ENCODE peak calls at places on chromosomes 5 and 9, in nine cellular contexts. Y is A549, Z is endothelial cell, V is endodermal cell, L is SK-N-SH, P is stomach, G is lung, I is fibroblast of lung, B is mammary epithelial cell. K is an unnamed sample.

GRCh38 chr5:95823738-95824609 is 1.4 kb upstream of the GLRX start:
- DNase-seq in Y (peak), Z (peak), V (peak), L (no peak), P (peak), G (no peak), I (peak), B (no peak), K (peak)

GRCh38 chr9:133449760-133450159 is 10.0 kb upstream of the CACFD1 start:
- DNase-seq in Y (peak), Z (no peak), V (peak), L (no peak), P (peak), G (no peak), I (no peak), B (peak), K (no peak)

GRCh38 chr5:157177935-157178334 is 2.7 kb upstream of the ITK start:
- DNase-seq in Y (no peak), Z (no peak), V (no peak), L (no peak), P (no peak), G (no peak), I (no peak), B (no peak), K (no peak)

GRCh38 chr5:157216395-157217142 is 35.9 kb downstream of the ITK start:
- DNase-seq in Y (no peak), Z (no peak), V (no peak), L (no peak), P (no peak), G (no peak), I (no peak), B (no peak), K (no peak)

GRCh38 chr5:179986328-179986727 is 78.6 kb upstream of the TBC1D9B start:
- DNase-seq in Y (no peak), Z (no peak), V (no peak), L (no peak), P (no peak), G (no peak), I (peak), B (no peak), K (no peak)

GRCh38 chr9:127305450-127306226 is 41.1 kb downstream of the GARNL3 start:
- DNase-seq in Y (no peak), Z (no peak), V (peak), L (no peak), P (no peak), G (no peak), I (no peak), B (no peak), K (peak)

GRCh38 chr9:9942764-9943424 is 669.9 kb downstream of the PTPRD start:
- DNase-seq in Y (peak), Z (peak), V (peak), L (peak), P (peak), G (peak), I (peak), B (peak), K (peak)

GRCh38 chr5:135823799-135824366 is 10.6 kb upstream of the SLC25A48 start:
- DNase-seq in Y (no peak), Z (no peak), V (peak), L (no peak), P (no peak), G (no peak), I (no peak), B (no peak), K (no peak)

GRCh38 chr9:88011005-88011766 is 36.9 kb upstream of the CDK20 start:
- DNase-seq in Y (peak), Z (no peak), V (no peak), L (peak), P (no peak), G (no peak), I (peak), B (no peak), K (no peak)

GRCh38 chr5:124698774-124699173 is 47.7 kb downstream of the ZNF608 start:
- DNase-seq in Y (no peak), Z (no peak), V (no peak), L (no peak), P (no peak), G (no peak), I (peak), B (no peak), K (no peak)

GRCh38 chr5:34905564-34905963 is 9.7 kb downstream of the RAD1 start:
- DNase-seq in Y (peak), Z (no peak), V (no peak), L (peak), P (no peak), G (no peak), I (peak), B (no peak), K (no peak)

GRCh38 chr9:120726484-120726883 is 12.2 kb upstream of the MEGF9 start:
- DNase-seq in Y (no peak), Z (no peak), V (no peak), L (no peak), P (no peak), G (no peak), I (no peak), B (no peak), K (peak)

GRCh38 chr5:172123269-172123692 is 64.7 kb downstream of the STK10 start:
- DNase-seq in Y (no peak), Z (no peak), V (peak), L (peak), P (peak), G (peak), I (peak), B (no peak), K (no peak)

GRCh38 chr9:3865373-3865772 is 339.6 kb upstream of the RFX3 start:
- DNase-seq in Y (no peak), Z (no peak), V (no peak), L (no peak), P (no peak), G (no peak), I (peak), B (peak), K (no peak)

GRCh38 chr9:109471994-109472393 is 26.1 kb downstream of the PTPN3 start:
- DNase-seq in Y (no peak), Z (no peak), V (no peak), L (no peak), P (no peak), G (no peak), I (no peak), B (peak), K (no peak)

GRCh38 chr5:139392678-139393496 is 2.0 kb downstream of the PROB1 start:
- DNase-seq in Y (peak), Z (peak), V (peak), L (peak), P (peak), G (peak), I (peak), B (no peak), K (peak)

GRCh38 chr5:123951204-123951977 is 439.4 kb downstream of the CSNK1G3 start:
- DNase-seq in Y (no peak), Z (no peak), V (no peak), L (no peak), P (no peak), G (no peak), I (peak), B (peak), K (no peak)

GRCh38 chr5:177111720-177112394 is 21.7 kb upstream of the NSD1 start:
- DNase-seq in Y (peak), Z (peak), V (peak), L (peak), P (peak), G (no peak), I (peak), B (no peak), K (peak)

GRCh38 chr5:84384604-84385575 is at the start of gene EDIL3:
- DNase-seq in Y (no peak), Z (peak), V (peak), L (peak), P (no peak), G (no peak), I (peak), B (peak), K (no peak)

GRCh38 chr5:135356522-135357318 is 42.3 kb downstream of the MACROH2A1 start:
- DNase-seq in Y (no peak), Z (no peak), V (no peak), L (peak), P (peak), G (peak), I (peak), B (no peak), K (no peak)

GRCh38 chr9:95907794-95908193 is 32.3 kb downstream of the ERCC6L2 start:
- DNase-seq in Y (no peak), Z (no peak), V (peak), L (no peak), P (no peak), G (no peak), I (no peak), B (no peak), K (no peak)
- TF ChIP-seq CTCF in Y (peak), Z (peak), V (peak), L (peak), P (no peak), G (no peak), I (peak), B (no peak), K (no peak)

GRCh38 chr5:343461-344401 is 22.2 kb downstream of the AHRR start:
- DNase-seq in Y (peak), Z (peak), V (peak), L (peak), P (peak), G (no peak), I (peak), B (peak), K (peak)
- TF ChIP-seq CTCF in Y (no peak), Z (no peak), V (no peak), L (no peak), P (no peak), G (no peak), I (no peak), B (no peak), K (no peak)

GRCh38 chr9:98570663-98571440 is 137.9 kb downstream of the GABBR2 start:
- DNase-seq in Y (no peak), Z (no peak), V (peak), L (no peak), P (no peak), G (no peak), I (no peak), B (no peak), K (no peak)
- TF ChIP-seq CTCF in Y (no peak), Z (no peak), V (peak), L (no peak), P (no peak), G (no peak), I (no peak), B (no peak), K (no peak)

GRCh38 chr5:77230727-77231469 is 20.4 kb downstream of the PDE8B start:
- DNase-seq in Y (no peak), Z (no peak), V (peak), L (no peak), P (no peak), G (no peak), I (peak), B (no peak), K (peak)
- TF ChIP-seq CTCF in Y (peak), Z (peak), V (peak), L (no peak), P (no peak), G (no peak), I (peak), B (peak), K (peak)

DNA sequence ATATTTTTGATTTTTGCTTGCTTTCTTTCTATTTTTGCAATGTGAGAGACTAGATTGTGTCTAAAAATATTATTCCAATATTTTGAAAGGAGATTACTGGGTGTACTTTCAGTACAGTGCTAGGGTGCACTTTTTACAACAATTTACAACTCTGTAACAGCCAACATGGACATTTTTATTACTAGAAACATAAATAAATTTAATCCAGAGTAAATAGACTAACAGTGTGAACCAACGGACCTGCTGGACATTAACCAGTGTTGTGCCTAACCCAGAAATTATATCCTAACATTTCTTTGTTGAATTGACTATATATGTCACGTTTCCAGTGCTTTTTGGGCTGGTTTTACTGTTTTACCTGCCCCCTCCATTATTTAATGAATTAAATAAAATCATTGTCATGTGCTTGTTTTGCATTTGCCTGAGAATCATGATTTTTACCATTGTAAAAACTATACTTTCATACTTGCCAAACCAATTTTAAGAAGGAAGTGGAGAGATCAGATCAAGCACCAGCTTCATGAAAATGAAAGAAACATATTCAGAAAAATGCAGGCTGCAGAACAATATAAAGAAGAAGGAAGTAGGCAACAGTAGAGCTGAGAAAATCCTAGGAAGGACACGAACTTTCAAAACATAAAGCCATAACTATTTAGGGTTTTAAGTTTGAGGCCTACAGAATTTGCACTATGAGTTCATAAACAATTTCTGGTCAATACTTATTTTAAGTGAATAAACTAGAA is 400.8 kb upstream of the PIK3R1 start:
- DNase-seq in Y (no peak), Z (no peak), V (no peak), L (no peak), P (no peak), G (no peak), I (no peak), B (no peak), K (no peak)
- TF ChIP-seq CTCF in Y (no peak), Z (no peak), V (no peak), L (no peak), P (no peak), G (no peak), I (no peak), B (no peak), K (no peak)

GRCh38 chr9:33782395-33783152 is 12.8 kb upstream of the PRSS3 start:
- DNase-seq in Y (no peak), Z (no peak), V (no peak), L (no peak), P (no peak), G (no peak), I (peak), B (no peak), K (no peak)

GRCh38 chr9:33781736-33782135 is 13.6 kb upstream of the PRSS3 start:
- DNase-seq in Y (no peak), Z (no peak), V (no peak), L (no peak), P (no peak), G (no peak), I (no peak), B (no peak), K (no peak)

GRCh38 chr9:33787839-33788238 is 7.5 kb upstream of the PRSS3 start:
- DNase-seq in Y (no peak), Z (no peak), V (no peak), L (no peak), P (no peak), G (no peak), I (no peak), B (no peak), K (no peak)

GRCh38 chr9:33791117-33791516 is 4.2 kb upstream of the PRSS3 start:
- DNase-seq in Y (no peak), Z (no peak), V (no peak), L (no peak), P (no peak), G (peak), I (peak), B (peak), K (no peak)

DNA sequence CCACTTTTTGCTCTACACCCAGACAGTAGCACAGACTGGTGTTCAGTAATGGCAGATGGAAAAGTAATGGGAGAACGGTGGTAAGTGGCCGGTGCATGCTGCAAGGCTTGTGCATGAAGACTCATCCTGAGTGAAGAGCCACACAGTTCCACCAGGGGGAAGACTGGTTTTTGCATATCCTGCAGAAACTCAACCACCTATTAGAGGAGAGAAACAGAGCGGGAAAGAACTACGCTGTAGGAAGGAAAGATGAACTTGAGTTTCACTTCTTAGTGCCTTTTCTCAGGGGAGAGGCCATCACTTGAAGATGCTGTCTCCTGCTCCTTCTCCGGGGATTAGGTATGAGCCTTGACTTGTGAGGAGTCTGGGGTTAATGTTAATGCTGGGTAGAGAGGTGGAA is 9.4 kb upstream of the PRSS3 start:
- DNase-seq in Y (no peak), Z (no peak), V (no peak), L (no peak), P (no peak), G (no peak), I (no peak), B (no peak), K (peak)
- TF ChIP-seq CTCF in Y (no peak), Z (peak), V (peak), L (peak), P (no peak), G (no peak), I (no peak), B (no peak), K (peak)

GRCh38 chr9:69089082-69089481 is 53.5 kb downstream of the FXN start:
- DNase-seq in Y (no peak), Z (no peak), V (no peak), L (no peak), P (no peak), G (no peak), I (no peak), B (no peak), K (no peak)

GRCh38 chr9:69089491-69089890 is 53.9 kb downstream of the FXN start:
- DNase-seq in Y (no peak), Z (peak), V (peak), L (no peak), P (no peak), G (no peak), I (no peak), B (no peak), K (no peak)

GRCh38 chr9:69086312-69086711 is 50.8 kb downstream of the FXN start:
- DNase-seq in Y (no peak), Z (no peak), V (no peak), L (no peak), P (no peak), G (no peak), I (no peak), B (no peak), K (no peak)

GRCh38 chr9:69085523-69086283 is 50.2 kb downstream of the FXN start:
- DNase-seq in Y (no peak), Z (no peak), V (no peak), L (no peak), P (no peak), G (no peak), I (peak), B (no peak), K (no peak)

DNA sequence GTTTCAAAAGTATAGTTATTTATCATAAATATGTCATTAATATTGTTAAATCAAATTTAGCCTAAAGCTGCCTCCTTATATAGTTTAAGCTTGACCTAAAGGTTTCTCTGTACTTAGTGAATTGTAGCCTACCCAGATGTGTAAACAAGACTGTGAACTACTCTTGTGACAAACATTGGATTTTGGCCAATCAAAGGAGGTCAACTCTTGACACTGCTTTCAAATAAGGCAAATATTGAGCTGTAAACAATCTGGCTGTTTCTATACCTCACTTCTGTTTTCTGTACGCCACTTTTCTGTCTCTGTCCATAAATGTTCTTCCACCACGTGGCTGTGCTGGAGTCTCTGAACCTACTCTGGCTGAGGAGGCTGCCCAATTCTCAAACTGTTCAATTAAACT is 51.2 kb downstream of the FXN start:
- DNase-seq in Y (no peak), Z (no peak), V (no peak), L (no peak), P (no peak), G (no peak), I (peak), B (no peak), K (peak)
- TF ChIP-seq CTCF in Y (no peak), Z (no peak), V (no peak), L (no peak), P (no peak), G (no peak), I (no peak), B (no peak), K (no peak)

GRCh38 chr9:113876806-113877236 is 712 bp downstream of the ZNF618 start:
- DNase-seq in Y (no peak), Z (no peak), V (no peak), L (no peak), P (no peak), G (no peak), I (peak), B (no peak), K (no peak)
- TF ChIP-seq CTCF in Y (peak), Z (peak), V (peak), L (peak), P (peak), G (no peak), I (peak), B (peak), K (no peak)

K was measured in GM12865.